ENCODE peak calls at places on chromosome 1, in ten cellular contexts. F is bronchial epithelial cell; V is nephron progenitor cell; N is NCI-H1417; P is GM12865; W is HuH-7.5; G is AML-193; L is activated CD8-positive, alpha-beta T cell treated with anti-CD3 and anti-CD28 coated beads for 36 hours; A is AG04450; D is right cardiac atrium. J is an unnamed sample.

GRCh38 chr1:213273546-213273945 is 222.5 kb downstream of the RPS6KC1 start:
- DNase-seq in F (no peak), V (no peak), N (no peak), P (no peak), W (no peak), G (no peak), L (no peak), A (no peak), D (no peak), J (no peak)

GRCh38 chr1:117501275-117501674 is 104.6 kb upstream of the TENT5C start:
- DNase-seq in F (no peak), V (no peak), N (no peak), P (no peak), W (no peak), G (no peak), L (no peak), A (peak; percentile 43), D (no peak), J (no peak)

GRCh38 chr1:94876362-94876761 is 50.5 kb downstream of the CNN3 start:
- DNase-seq in F (peak; percentile 94), V (no peak), N (no peak), P (peak; percentile 12), W (no peak), G (no peak), L (no peak), A (no peak), D (no peak), J (peak; percentile 90)

GRCh38 chr1:78375996-78376395 is 114.8 kb upstream of the PTGFR start:
- DNase-seq in F (no peak), V (no peak), N (peak; percentile 15), P (peak; percentile 23), W (no peak), G (no peak), L (no peak), A (no peak), D (no peak), J (no peak)

GRCh38 chr1:59360170-59360569 is 63.3 kb downstream of the FGGY start:
- DNase-seq in F (peak; percentile 82), V (no peak), N (no peak), P (no peak), W (no peak), G (no peak), L (no peak), A (peak; percentile 20), D (no peak), J (peak; percentile 88)

GRCh38 chr1:74650561-74650960 is 23.0 kb downstream of the ERICH3 start:
- DNase-seq in F (peak; percentile 81), V (no peak), N (no peak), P (no peak), W (no peak), G (no peak), L (no peak), A (peak; percentile 34), D (no peak), J (peak; percentile 60)

GRCh38 chr1:17984510-17985085 is 123.0 kb upstream of the IGSF21 start:
- DNase-seq in F (no peak), V (peak; percentile 64), N (peak; percentile 8), P (peak; percentile 48), W (peak; percentile 12), G (no peak), L (peak; percentile 54), A (no peak), D (no peak), J (no peak)

GRCh38 chr1:185017338-185017737 is 28.0 kb upstream of the RNF2 start:
- DNase-seq in F (peak; percentile 95), V (no peak), N (no peak), P (peak; percentile 6), W (no peak), G (peak; percentile 73), L (no peak), A (peak; percentile 61), D (no peak), J (peak; percentile 95)

GRCh38 chr1:170581041-170581440 is 49.1 kb downstream of the GORAB start:
- DNase-seq in F (no peak), V (no peak), N (no peak), P (no peak), W (no peak), G (no peak), L (no peak), A (no peak), D (peak; percentile 64), J (no peak)

GRCh38 chr1:55234016-55234415 is 18.9 kb upstream of the USP24 start:
- DNase-seq in F (no peak), V (no peak), N (no peak), P (no peak), W (no peak), G (no peak), L (no peak), A (no peak), D (no peak), J (no peak)

GRCh38 chr1:59089922-59090457 is 206.9 kb upstream of the FGGY start:
- DNase-seq in F (peak; percentile 38), V (no peak), N (no peak), P (no peak), W (no peak), G (no peak), L (no peak), A (no peak), D (no peak), J (peak; percentile 52)

GRCh38 chr1:165928075-165928731 is 100.8 kb downstream of the UCK2 start:
- DNase-seq in F (peak; percentile 63), V (peak; percentile 53), N (peak; percentile 84), P (peak; percentile 77), W (peak; percentile 26), G (peak; percentile 56), L (peak; percentile 71), A (peak; percentile 10), D (no peak), J (peak; percentile 77)

GRCh38 chr1:110207831-110208230 is 2.3 kb upstream of the KCNC4 start:
- DNase-seq in F (peak; percentile 35), V (peak; percentile 87), N (peak; percentile 80), P (peak; percentile 69), W (peak; percentile 83), G (peak; percentile 31), L (peak; percentile 91), A (no peak), D (peak; percentile 85), J (peak; percentile 53)

GRCh38 chr1:183227963-183228649 is 42.0 kb downstream of the LAMC2 start:
- DNase-seq in F (no peak), V (peak; percentile 69), N (peak; percentile 52), P (peak; percentile 71), W (peak; percentile 47), G (no peak), L (peak; percentile 60), A (no peak), D (peak; percentile 72), J (no peak)

GRCh38 chr1:85048296-85049064 is at the start of gene MCOLN3:
- DNase-seq in F (peak; percentile 18), V (peak; percentile 79), N (peak; percentile 77), P (peak; percentile 51), W (peak; percentile 23), G (no peak), L (peak; percentile 54), A (no peak), D (peak; percentile 71), J (peak; percentile 32)

GRCh38 chr1:202283379-202283844 is 58.3 kb downstream of the UBE2T start:
- DNase-seq in F (peak; percentile 76), V (peak; percentile 48), N (peak; percentile 92), P (no peak), W (no peak), G (no peak), L (peak; percentile 43), A (peak; percentile 36), D (no peak), J (peak; percentile 91)

GRCh38 chr1:116433283-116434257 is 60.5 kb downstream of the ATP1A1 start:
- DNase-seq in F (peak; percentile 83), V (no peak), N (no peak), P (no peak), W (no peak), G (no peak), L (no peak), A (no peak), D (peak; percentile 78), J (peak; percentile 71)

GRCh38 chr1:1304331-1305299 is 3.1 kb downstream of the ACAP3 start:
- DNase-seq in F (peak; percentile 51), V (peak; percentile 76), N (peak; percentile 80), P (no peak), W (no peak), G (no peak), L (no peak), A (peak; percentile 65), D (peak; percentile 92), J (peak; percentile 81)

GRCh38 chr1:207115269-207115668 is 11.2 kb downstream of the C4BPA start:
- DNase-seq in F (no peak), V (no peak), N (no peak), P (no peak), W (no peak), G (no peak), L (no peak), A (no peak), D (no peak), J (no peak)

GRCh38 chr1:112618114-112618720 is 724 bp downstream of the ST7L start:
- DNase-seq in F (peak; percentile 43), V (no peak), N (peak; percentile 55), P (peak; percentile 66), W (no peak), G (peak; percentile 31), L (peak; percentile 44), A (no peak), D (no peak), J (peak; percentile 56)

GRCh38 chr1:9826616-9827015 is 2.9 kb upstream of the CLSTN1 start:
- DNase-seq in F (no peak), V (no peak), N (no peak), P (no peak), W (no peak), G (no peak), L (no peak), A (no peak), D (no peak), J (no peak)

GRCh38 chr1:224399887-224400286 is 34.7 kb downstream of the WDR26 start:
- DNase-seq in F (no peak), V (no peak), N (no peak), P (no peak), W (no peak), G (no peak), L (no peak), A (no peak), D (no peak), J (no peak)

GRCh38 chr1:68625636-68626035 is 128.8 kb upstream of the DEPDC1 start:
- DNase-seq in F (no peak), V (no peak), N (no peak), P (no peak), W (no peak), G (no peak), L (no peak), A (no peak), D (no peak), J (no peak)

GRCh38 chr1:156238248-156238647 is 3.7 kb upstream of the BGLAP start:
- DNase-seq in F (no peak), V (no peak), N (no peak), P (no peak), W (no peak), G (no peak), L (no peak), A (no peak), D (no peak), J (no peak)

GRCh38 chr1:206708882-206709281 is 24.2 kb downstream of the MAPKAPK2 start:
- DNase-seq in F (peak; percentile 48), V (no peak), N (no peak), P (no peak), W (no peak), G (no peak), L (no peak), A (no peak), D (no peak), J (peak; percentile 28)

GRCh38 chr1:176691251-176692228 is 228.6 kb downstream of the PAPPA2 start:
- DNase-seq in F (peak; percentile 54), V (peak; percentile 56), N (peak; percentile 79), P (peak; percentile 73), W (peak; percentile 6), G (peak; percentile 25), L (peak; percentile 17), A (peak; percentile 6), D (no peak), J (peak; percentile 66)

GRCh38 chr1:82695443-82695842 is 894.7 kb downstream of the ADGRL2 start:
- DNase-seq in F (peak; percentile 51), V (no peak), N (no peak), P (no peak), W (no peak), G (no peak), L (no peak), A (no peak), D (no peak), J (peak; percentile 24)

GRCh38 chr1:236858203-236858602 is 63.1 kb downstream of the MTR start:
- DNase-seq in F (no peak), V (no peak), N (no peak), P (no peak), W (no peak), G (no peak), L (no peak), A (no peak), D (no peak), J (no peak)

J was measured in epithelial cell of esophagus.